ENCODE peak calls at places on chromosomes 6 and 20, in ten cellular contexts. One of them, this sample, is unnamed.

GRCh38 chr6:148465654-148466053 is 123.0 kb downstream of the SASH1 start:
- DNase-seq in NCI-H446: no peak
- DNase-seq in epithelial cell of esophagus: no peak
- DNase-seq in RWPE1: no peak
- DNase-seq in naive thymus-derived CD8-positive, alpha-beta T cell: no peak
- DNase-seq in HEK293T: no peak
- DNase-seq in glomerular endothelial cell: no peak
- DNase-seq in activated naive CD4-positive, alpha-beta T cell: no peak
- DNase-seq in PC-3: no peak
- DNase-seq in effector memory CD4-positive, alpha-beta T cell: no peak
- DNase-seq in this sample: no peak

GRCh38 chr6:4446982-4447381 is 311.6 kb upstream of the ECI2 start:
- DNase-seq in epithelial cell of esophagus: no peak
- DNase-seq in RWPE1: no peak
- DNase-seq in glomerular endothelial cell: no peak
- DNase-seq in naive thymus-derived CD8-positive, alpha-beta T cell: no peak
- DNase-seq in PC-3: peak; percentile 34
- DNase-seq in activated naive CD4-positive, alpha-beta T cell: no peak
- DNase-seq in effector memory CD4-positive, alpha-beta T cell: no peak
- DNase-seq in HEK293T: no peak
- DNase-seq in NCI-H446: no peak
- DNase-seq in this sample: no peak

GRCh38 chr6:53312355-53312754 is 36.4 kb downstream of the ELOVL5 start:
- DNase-seq in naive thymus-derived CD8-positive, alpha-beta T cell: no peak
- DNase-seq in RWPE1: no peak
- DNase-seq in PC-3: no peak
- DNase-seq in epithelial cell of esophagus: no peak
- DNase-seq in effector memory CD4-positive, alpha-beta T cell: no peak
- DNase-seq in NCI-H446: no peak
- DNase-seq in HEK293T: no peak
- DNase-seq in activated naive CD4-positive, alpha-beta T cell: no peak
- DNase-seq in glomerular endothelial cell: no peak
- DNase-seq in this sample: no peak

GRCh38 chr6:6752129-6752528 is 163.6 kb downstream of the LY86 start:
- DNase-seq in NCI-H446: no peak
- DNase-seq in epithelial cell of esophagus: no peak
- DNase-seq in activated naive CD4-positive, alpha-beta T cell: no peak
- DNase-seq in PC-3: no peak
- DNase-seq in glomerular endothelial cell: no peak
- DNase-seq in effector memory CD4-positive, alpha-beta T cell: no peak
- DNase-seq in naive thymus-derived CD8-positive, alpha-beta T cell: no peak
- DNase-seq in RWPE1: no peak
- DNase-seq in HEK293T: no peak
- DNase-seq in this sample: no peak

GRCh38 chr20:58852559-58853271 is at the start of gene GNAS:
- DNase-seq in naive thymus-derived CD8-positive, alpha-beta T cell: peak; percentile 37
- DNase-seq in glomerular endothelial cell: no peak
- DNase-seq in epithelial cell of esophagus: peak; percentile 73
- DNase-seq in RWPE1: peak; percentile 90
- DNase-seq in NCI-H446: no peak
- DNase-seq in activated naive CD4-positive, alpha-beta T cell: peak; percentile 26
- DNase-seq in PC-3: peak; percentile 55
- DNase-seq in effector memory CD4-positive, alpha-beta T cell: peak; percentile 30
- DNase-seq in HEK293T: no peak
- DNase-seq in this sample: peak; percentile 63

GRCh38 chr6:146267946-146268345 is 239.1 kb downstream of the GRM1 start:
- DNase-seq in RWPE1: no peak
- DNase-seq in PC-3: no peak
- DNase-seq in naive thymus-derived CD8-positive, alpha-beta T cell: no peak
- DNase-seq in activated naive CD4-positive, alpha-beta T cell: no peak
- DNase-seq in effector memory CD4-positive, alpha-beta T cell: no peak
- DNase-seq in NCI-H446: no peak
- DNase-seq in epithelial cell of esophagus: no peak
- DNase-seq in glomerular endothelial cell: no peak
- DNase-seq in HEK293T: no peak
- DNase-seq in this sample: no peak

GRCh38 chr20:29873946-29874345 is 1383.5 kb upstream of the DEFB115 start:
- DNase-seq in activated naive CD4-positive, alpha-beta T cell: no peak
- DNase-seq in NCI-H446: peak; percentile 24
- DNase-seq in HEK293T: no peak
- DNase-seq in PC-3: no peak
- DNase-seq in glomerular endothelial cell: no peak
- DNase-seq in effector memory CD4-positive, alpha-beta T cell: no peak
- DNase-seq in RWPE1: no peak
- DNase-seq in epithelial cell of esophagus: peak; percentile 44
- DNase-seq in naive thymus-derived CD8-positive, alpha-beta T cell: no peak
- DNase-seq in this sample: no peak

GRCh38 chr6:112296122-112296521 is 41.8 kb upstream of the LAMA4 start:
- DNase-seq in NCI-H446: no peak
- DNase-seq in effector memory CD4-positive, alpha-beta T cell: no peak
- DNase-seq in naive thymus-derived CD8-positive, alpha-beta T cell: no peak
- DNase-seq in activated naive CD4-positive, alpha-beta T cell: no peak
- DNase-seq in RWPE1: peak; percentile 11
- DNase-seq in epithelial cell of esophagus: peak; percentile 57
- DNase-seq in HEK293T: peak; percentile 70
- DNase-seq in glomerular endothelial cell: no peak
- DNase-seq in PC-3: peak; percentile 56
- DNase-seq in this sample: no peak

GRCh38 chr20:39623584-39624234 is 661.6 kb downstream of the DHX35 start:
- DNase-seq in effector memory CD4-positive, alpha-beta T cell: no peak
- DNase-seq in NCI-H446: no peak
- DNase-seq in activated naive CD4-positive, alpha-beta T cell: no peak
- DNase-seq in glomerular endothelial cell: no peak
- DNase-seq in RWPE1: peak; percentile 20
- DNase-seq in epithelial cell of esophagus: peak; percentile 63
- DNase-seq in HEK293T: no peak
- DNase-seq in PC-3: no peak
- DNase-seq in naive thymus-derived CD8-positive, alpha-beta T cell: no peak
- DNase-seq in this sample: no peak

GRCh38 chr6:37688088-37688850 is 9.4 kb downstream of the MDGA1 start:
- DNase-seq in effector memory CD4-positive, alpha-beta T cell: no peak
- DNase-seq in glomerular endothelial cell: no peak
- DNase-seq in epithelial cell of esophagus: no peak
- DNase-seq in naive thymus-derived CD8-positive, alpha-beta T cell: no peak
- DNase-seq in PC-3: no peak
- DNase-seq in NCI-H446: peak; percentile 95
- DNase-seq in HEK293T: no peak
- DNase-seq in RWPE1: no peak
- DNase-seq in activated naive CD4-positive, alpha-beta T cell: no peak
- DNase-seq in this sample: no peak

GRCh38 chr20:3759884-3760283 is 7.7 kb downstream of the ADISSP start:
- DNase-seq in HEK293T: no peak
- DNase-seq in activated naive CD4-positive, alpha-beta T cell: no peak
- DNase-seq in naive thymus-derived CD8-positive, alpha-beta T cell: no peak
- DNase-seq in effector memory CD4-positive, alpha-beta T cell: no peak
- DNase-seq in PC-3: no peak
- DNase-seq in glomerular endothelial cell: no peak
- DNase-seq in RWPE1: no peak
- DNase-seq in epithelial cell of esophagus: no peak
- DNase-seq in NCI-H446: no peak
- DNase-seq in this sample: no peak

GRCh38 chr20:31835977-31836852 is 9.2 kb downstream of the FOXS1 start:
- DNase-seq in RWPE1: peak; percentile 97
- DNase-seq in glomerular endothelial cell: no peak
- DNase-seq in NCI-H446: peak; percentile 78
- DNase-seq in PC-3: peak; percentile 94
- DNase-seq in naive thymus-derived CD8-positive, alpha-beta T cell: no peak
- DNase-seq in epithelial cell of esophagus: peak; percentile 71
- DNase-seq in HEK293T: peak; percentile 34
- DNase-seq in effector memory CD4-positive, alpha-beta T cell: no peak
- DNase-seq in activated naive CD4-positive, alpha-beta T cell: no peak
- DNase-seq in this sample: no peak

GRCh38 chr6:132330759-132331158 is 70.5 kb downstream of the MOXD1 start:
- DNase-seq in glomerular endothelial cell: no peak
- DNase-seq in NCI-H446: no peak
- DNase-seq in effector memory CD4-positive, alpha-beta T cell: no peak
- DNase-seq in epithelial cell of esophagus: peak; percentile 76
- DNase-seq in RWPE1: peak; percentile 6
- DNase-seq in PC-3: peak; percentile 44
- DNase-seq in activated naive CD4-positive, alpha-beta T cell: no peak
- DNase-seq in HEK293T: no peak
- DNase-seq in naive thymus-derived CD8-positive, alpha-beta T cell: no peak
- DNase-seq in this sample: no peak

GRCh38 chr20:62122659-62123449 is 579 bp downstream of the LSM14B start:
- DNase-seq in naive thymus-derived CD8-positive, alpha-beta T cell: peak; percentile 43
- DNase-seq in PC-3: peak; percentile 50
- DNase-seq in epithelial cell of esophagus: peak; percentile 45
- DNase-seq in NCI-H446: peak; percentile 72
- DNase-seq in HEK293T: peak; percentile 21
- DNase-seq in glomerular endothelial cell: no peak
- DNase-seq in effector memory CD4-positive, alpha-beta T cell: peak; percentile 35
- DNase-seq in RWPE1: peak; percentile 70
- DNase-seq in activated naive CD4-positive, alpha-beta T cell: peak; percentile 46
- DNase-seq in this sample: peak; percentile 62

GRCh38 chr6:43811101-43812099 is 41.4 kb downstream of the VEGFA start:
- DNase-seq in RWPE1: no peak
- DNase-seq in glomerular endothelial cell: no peak
- DNase-seq in effector memory CD4-positive, alpha-beta T cell: no peak
- DNase-seq in naive thymus-derived CD8-positive, alpha-beta T cell: no peak
- DNase-seq in epithelial cell of esophagus: no peak
- DNase-seq in activated naive CD4-positive, alpha-beta T cell: no peak
- DNase-seq in HEK293T: no peak
- DNase-seq in NCI-H446: no peak
- DNase-seq in PC-3: no peak
- DNase-seq in this sample: no peak

GRCh38 chr20:23683281-23683680 is 5.6 kb downstream of the CST4 start:
- DNase-seq in glomerular endothelial cell: no peak
- DNase-seq in naive thymus-derived CD8-positive, alpha-beta T cell: no peak
- DNase-seq in activated naive CD4-positive, alpha-beta T cell: no peak
- DNase-seq in epithelial cell of esophagus: no peak
- DNase-seq in effector memory CD4-positive, alpha-beta T cell: no peak
- DNase-seq in NCI-H446: no peak
- DNase-seq in PC-3: peak; percentile 42
- DNase-seq in RWPE1: no peak
- DNase-seq in HEK293T: no peak
- DNase-seq in this sample: no peak

GRCh38 chr20:45576995-45577394 is 2.1 kb downstream of the WFDC8 start:
- DNase-seq in effector memory CD4-positive, alpha-beta T cell: no peak
- DNase-seq in glomerular endothelial cell: no peak
- DNase-seq in HEK293T: no peak
- DNase-seq in epithelial cell of esophagus: no peak
- DNase-seq in RWPE1: no peak
- DNase-seq in PC-3: no peak
- DNase-seq in activated naive CD4-positive, alpha-beta T cell: no peak
- DNase-seq in naive thymus-derived CD8-positive, alpha-beta T cell: no peak
- DNase-seq in NCI-H446: no peak
- DNase-seq in this sample: no peak

GRCh38 chr6:17485181-17485580 is 91.8 kb downstream of the CAP2 start:
- DNase-seq in NCI-H446: peak; percentile 85
- DNase-seq in glomerular endothelial cell: no peak
- DNase-seq in HEK293T: no peak
- DNase-seq in RWPE1: no peak
- DNase-seq in PC-3: no peak
- DNase-seq in epithelial cell of esophagus: no peak
- DNase-seq in effector memory CD4-positive, alpha-beta T cell: no peak
- DNase-seq in activated naive CD4-positive, alpha-beta T cell: no peak
- DNase-seq in naive thymus-derived CD8-positive, alpha-beta T cell: no peak
- DNase-seq in this sample: no peak

GRCh38 chr6:107862383-107862782 is 38.3 kb upstream of the SCML4 start:
- DNase-seq in epithelial cell of esophagus: no peak
- DNase-seq in glomerular endothelial cell: no peak
- DNase-seq in activated naive CD4-positive, alpha-beta T cell: no peak
- DNase-seq in NCI-H446: peak; percentile 24
- DNase-seq in PC-3: no peak
- DNase-seq in naive thymus-derived CD8-positive, alpha-beta T cell: no peak
- DNase-seq in HEK293T: no peak
- DNase-seq in RWPE1: no peak
- DNase-seq in effector memory CD4-positive, alpha-beta T cell: no peak
- DNase-seq in this sample: no peak

GRCh38 chr6:146861716-146862115 is 262.9 kb downstream of the ADGB start:
- DNase-seq in activated naive CD4-positive, alpha-beta T cell: no peak
- DNase-seq in effector memory CD4-positive, alpha-beta T cell: no peak
- DNase-seq in naive thymus-derived CD8-positive, alpha-beta T cell: no peak
- DNase-seq in epithelial cell of esophagus: no peak
- DNase-seq in glomerular endothelial cell: no peak
- DNase-seq in RWPE1: no peak
- DNase-seq in PC-3: no peak
- DNase-seq in NCI-H446: no peak
- DNase-seq in HEK293T: no peak
- DNase-seq in this sample: no peak

GRCh38 chr6:88165877-88166492 is at the start of gene CNR1:
- DNase-seq in HEK293T: peak; percentile 48
- DNase-seq in NCI-H446: peak; percentile 64
- DNase-seq in effector memory CD4-positive, alpha-beta T cell: no peak
- DNase-seq in epithelial cell of esophagus: peak; percentile 28
- DNase-seq in activated naive CD4-positive, alpha-beta T cell: no peak
- DNase-seq in RWPE1: peak; percentile 16
- DNase-seq in naive thymus-derived CD8-positive, alpha-beta T cell: no peak
- DNase-seq in glomerular endothelial cell: no peak
- DNase-seq in PC-3: no peak
- DNase-seq in this sample: no peak

GRCh38 chr20:19626896-19627295 is 131.2 kb upstream of the RIN2 start:
- DNase-seq in PC-3: peak; percentile 16
- DNase-seq in activated naive CD4-positive, alpha-beta T cell: no peak
- DNase-seq in HEK293T: no peak
- DNase-seq in epithelial cell of esophagus: no peak
- DNase-seq in NCI-H446: no peak
- DNase-seq in glomerular endothelial cell: no peak
- DNase-seq in RWPE1: no peak
- DNase-seq in effector memory CD4-positive, alpha-beta T cell: no peak
- DNase-seq in naive thymus-derived CD8-positive, alpha-beta T cell: no peak
- DNase-seq in this sample: no peak

GRCh38 chr20:47231382-47232042 is 125.0 kb downstream of the ZMYND8 start:
- DNase-seq in naive thymus-derived CD8-positive, alpha-beta T cell: no peak
- DNase-seq in epithelial cell of esophagus: no peak
- DNase-seq in NCI-H446: no peak
- DNase-seq in effector memory CD4-positive, alpha-beta T cell: no peak
- DNase-seq in glomerular endothelial cell: no peak
- DNase-seq in activated naive CD4-positive, alpha-beta T cell: no peak
- DNase-seq in HEK293T: no peak
- DNase-seq in PC-3: no peak
- DNase-seq in RWPE1: no peak
- DNase-seq in this sample: no peak

GRCh38 chr6:43355862-43356590 is 13.4 kb downstream of the ZNF318 start:
- DNase-seq in PC-3: peak; percentile 15
- DNase-seq in epithelial cell of esophagus: peak; percentile 25
- DNase-seq in HEK293T: peak; percentile 18
- DNase-seq in activated naive CD4-positive, alpha-beta T cell: no peak
- DNase-seq in effector memory CD4-positive, alpha-beta T cell: no peak
- DNase-seq in NCI-H446: no peak
- DNase-seq in naive thymus-derived CD8-positive, alpha-beta T cell: no peak
- DNase-seq in glomerular endothelial cell: no peak
- DNase-seq in RWPE1: no peak
- DNase-seq in this sample: no peak

GRCh38 chr6:40755749-40756452 is 168.7 kb upstream of the LRFN2 start:
- DNase-seq in activated naive CD4-positive, alpha-beta T cell: no peak
- DNase-seq in effector memory CD4-positive, alpha-beta T cell: no peak
- DNase-seq in NCI-H446: no peak
- DNase-seq in naive thymus-derived CD8-positive, alpha-beta T cell: no peak
- DNase-seq in HEK293T: no peak
- DNase-seq in glomerular endothelial cell: no peak
- DNase-seq in RWPE1: no peak
- DNase-seq in PC-3: peak; percentile 11
- DNase-seq in epithelial cell of esophagus: no peak
- DNase-seq in this sample: no peak

GRCh38 chr6:157944983-157945931 is 36.4 kb upstream of the SYNJ2 start:
- DNase-seq in RWPE1: no peak
- DNase-seq in epithelial cell of esophagus: no peak
- DNase-seq in NCI-H446: no peak
- DNase-seq in PC-3: no peak
- DNase-seq in naive thymus-derived CD8-positive, alpha-beta T cell: no peak
- DNase-seq in glomerular endothelial cell: no peak
- DNase-seq in effector memory CD4-positive, alpha-beta T cell: no peak
- DNase-seq in HEK293T: no peak
- DNase-seq in activated naive CD4-positive, alpha-beta T cell: no peak
- DNase-seq in this sample: no peak

GRCh38 chr6:146361367-146361924 is 182.2 kb upstream of the RAB32 start:
- DNase-seq in glomerular endothelial cell: no peak
- DNase-seq in epithelial cell of esophagus: peak; percentile 51
- DNase-seq in HEK293T: no peak
- DNase-seq in PC-3: peak; percentile 50
- DNase-seq in activated naive CD4-positive, alpha-beta T cell: no peak
- DNase-seq in NCI-H446: no peak
- DNase-seq in effector memory CD4-positive, alpha-beta T cell: no peak
- DNase-seq in naive thymus-derived CD8-positive, alpha-beta T cell: no peak
- DNase-seq in RWPE1: no peak
- DNase-seq in this sample: no peak

GRCh38 chr6:95017922-95018321 is 559.4 kb upstream of the MANEA start:
- DNase-seq in epithelial cell of esophagus: no peak
- DNase-seq in glomerular endothelial cell: no peak
- DNase-seq in naive thymus-derived CD8-positive, alpha-beta T cell: no peak
- DNase-seq in effector memory CD4-positive, alpha-beta T cell: no peak
- DNase-seq in PC-3: no peak
- DNase-seq in NCI-H446: no peak
- DNase-seq in HEK293T: peak; percentile 10
- DNase-seq in RWPE1: no peak
- DNase-seq in activated naive CD4-positive, alpha-beta T cell: no peak
- DNase-seq in this sample: no peak

This sample was measured in CD8-positive, alpha-beta memory T cell.